ENCODE peak calls at places on chromosomes 4 and X, in six cellular contexts. E, L, K, X, Y and N are unnamed samples.

GRCh38 chr4:41369680-41370079 is 113.0 kb downstream of the UCHL1 start:
- DNase-seq in E (no peak), L (no peak), K (no peak), X (no peak), Y (no peak), N (no peak)

GRCh38 chr4:176883681-176884418 is 91.1 kb upstream of the VEGFC start:
- DNase-seq in E (no peak), L (no peak), K (no peak), X (no peak), Y (no peak), N (peak; percentile 89)

GRCh38 chrX:42399632-42400024 is 378.3 kb downstream of the PPP1R2C start:
- DNase-seq in E (no peak), L (no peak), K (no peak), X (no peak), Y (no peak), N (no peak)

GRCh38 chr4:120009731-120010130 is 56.9 kb downstream of the MAD2L1 start:
- DNase-seq in E (no peak), L (no peak), K (no peak), X (no peak), Y (no peak), N (peak; percentile 64)

GRCh38 chrX:154780968-154781367 is 18.3 kb downstream of the DKC1 start:
- DNase-seq in E (no peak), L (no peak), K (no peak), X (no peak), Y (no peak), N (no peak)

GRCh38 chr4:68905598-68906237 is 45.9 kb downstream of the UGT2A3 start:
- DNase-seq in E (peak; percentile 90), L (no peak), K (no peak), X (no peak), Y (no peak), N (no peak)

GRCh38 chr4:121668368-121669162 is 28.2 kb downstream of the ANXA5 start:
- DNase-seq in E (no peak), L (no peak), K (peak; percentile 76), X (no peak), Y (no peak), N (peak; percentile 97)

GRCh38 chr4:1090036-1090435 is 23.3 kb downstream of the RNF212 start:
- DNase-seq in E (no peak), L (no peak), K (no peak), X (no peak), Y (no peak), N (no peak)

GRCh38 chr4:174648859-174649258 is 126.6 kb upstream of the HPGD start:
- DNase-seq in E (no peak), L (no peak), K (no peak), X (no peak), Y (no peak), N (no peak)

GRCh38 chrX:40632199-40632598 is 9.0 kb downstream of the MPC1L start:
- DNase-seq in E (no peak), L (no peak), K (no peak), X (no peak), Y (no peak), N (no peak)